ENCODE peak calls at places on chromosome 9, in four cellular contexts. F is D721Med, U is heart left ventricle, K is endothelial cell. E is an unnamed sample.

GRCh38 chr9:100150209-100150608 is 51.2 kb downstream of the INVS start:
- DNase-seq in F (no peak), U (no peak), K (no peak), E (no peak)

GRCh38 chr9:131707677-131708612 is 31.9 kb downstream of the RAPGEF1 start:
- DNase-seq in F (no peak), U (peak; percentile 58), K (no peak), E (peak; percentile 23)

GRCh38 chr9:85212209-85212608 is 529.5 kb downstream of the AGTPBP1 start:
- DNase-seq in K (no peak), U (no peak), F (no peak), E (no peak)

GRCh38 chr9:87063883-87064282 is 116.6 kb upstream of the GAS1 start:
- DNase-seq in U (no peak), F (no peak), K (no peak), E (no peak)

GRCh38 chr9:112061152-112061740 is 113.9 kb downstream of the SUSD1 start:
- DNase-seq in F (no peak), K (no peak), U (peak; percentile 68), E (peak; percentile 65)

GRCh38 chr9:22102347-22103053 is 93.4 kb upstream of the CDKN2B start:
- DNase-seq in K (no peak), U (no peak), F (no peak), E (no peak)

GRCh38 chr9:127397722-127398647 is 1.0 kb downstream of the SLC2A8 start:
- DNase-seq in K (peak; percentile 41), U (peak; percentile 60), F (no peak), E (peak; percentile 36)

GRCh38 chr9:93976973-93977372 is 21.8 kb upstream of the BARX1 start:
- DNase-seq in U (no peak), K (no peak), F (no peak), E (no peak)

GRCh38 chr9:95772320-95773060 is 103.0 kb upstream of the ERCC6L2 start:
- DNase-seq in U (peak; percentile 40), F (no peak), K (peak; percentile 21), E (peak; percentile 42)

GRCh38 chr9:93447642-93448041 is 3.8 kb upstream of the FAM120A start:
- DNase-seq in K (no peak), F (no peak), U (no peak), E (no peak)

GRCh38 chr9:127278372-127278771 is 13.8 kb downstream of the GARNL3 start:
- DNase-seq in U (no peak), K (no peak), F (no peak), E (no peak)

GRCh38 chr9:13568446-13568845 is 289.0 kb upstream of the MPDZ start:
- DNase-seq in U (peak; percentile 28), F (no peak), K (peak; percentile 12), E (no peak)

GRCh38 chr9:127035948-127036347 is 86.5 kb downstream of the ANGPTL2 start:
- DNase-seq in F (no peak), U (peak; percentile 60), K (no peak), E (no peak)

GRCh38 chr9:81465468-81466002 is 223.8 kb downstream of the TLE1 start:
- DNase-seq in U (no peak), F (no peak), K (no peak), E (no peak)

GRCh38 chr9:13750061-13750460 is 470.6 kb upstream of the MPDZ start:
- DNase-seq in K (no peak), F (no peak), U (no peak), E (no peak)

GRCh38 chr9:136443687-136444086 is 4.0 kb upstream of the INPP5E start:
- DNase-seq in K (no peak), F (no peak), U (no peak), E (no peak)

GRCh38 chr9:136444102-136444501 is 4.5 kb upstream of the INPP5E start:
- DNase-seq in K (no peak), F (no peak), U (no peak), E (no peak)

GRCh38 chr9:136441681-136442245 is 2.1 kb upstream of the INPP5E start:
- DNase-seq in F (no peak), K (no peak), U (no peak), E (no peak)

GRCh38 chr9:136442330-136442729 is 2.7 kb upstream of the INPP5E start:
- DNase-seq in K (no peak), U (no peak), F (no peak), E (no peak)

GRCh38 chr9:136443087-136443486 is 3.4 kb upstream of the INPP5E start:
- DNase-seq in U (no peak), K (no peak), F (no peak), E (no peak)
- TF ChIP-seq CTCF in U (no peak), K (no peak), F (no peak), E (no peak)

GRCh38 chr9:123104807-123105206 is 71.3 kb downstream of the GPR21 start:
- DNase-seq in U (no peak), K (no peak), F (no peak), E (no peak)

GRCh38 chr9:123107639-123108285 is 74.3 kb downstream of the GPR21 start:
- DNase-seq in F (no peak), K (no peak), U (no peak), E (no peak)

GRCh38 chr9:123102380-123103113 is 69.1 kb downstream of the GPR21 start:
- DNase-seq in K (no peak), F (no peak), U (no peak), E (no peak)

GRCh38 chr9:123108976-123109375 is 75.5 kb downstream of the GPR21 start:
- DNase-seq in F (no peak), K (no peak), U (no peak), E (no peak)

DNA sequence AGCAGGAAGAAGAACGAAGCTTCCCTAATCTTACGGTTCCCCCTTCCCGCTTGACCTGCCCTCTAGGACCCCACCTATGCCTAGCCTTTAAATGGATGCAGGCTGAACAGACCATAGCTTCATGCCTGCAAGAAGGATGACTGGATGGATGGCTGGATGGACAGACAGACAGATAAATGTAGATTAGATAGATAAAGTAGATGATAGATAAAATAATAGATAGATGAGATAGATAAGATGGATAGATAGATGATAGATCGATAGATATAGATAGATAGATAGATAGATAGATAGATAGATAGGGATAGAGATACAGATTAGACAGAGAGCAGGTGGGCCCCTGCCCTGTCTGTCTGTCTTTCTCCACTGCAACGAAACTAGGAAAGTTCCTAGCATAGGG is 72.0 kb downstream of the GPR21 start:
- DNase-seq in F (no peak), U (no peak), K (no peak), E (no peak)
- TF ChIP-seq CTCF in F (no peak), U (no peak), K (no peak), E (no peak)

GRCh38 chr9:70120834-70121510 is 77.3 kb downstream of the MAMDC2 start:
- DNase-seq in F (no peak), U (peak; percentile 28), K (no peak), E (no peak)
- TF ChIP-seq CTCF in F (peak; percentile 18), U (peak; percentile 27), K (no peak), E (no peak)

DNA sequence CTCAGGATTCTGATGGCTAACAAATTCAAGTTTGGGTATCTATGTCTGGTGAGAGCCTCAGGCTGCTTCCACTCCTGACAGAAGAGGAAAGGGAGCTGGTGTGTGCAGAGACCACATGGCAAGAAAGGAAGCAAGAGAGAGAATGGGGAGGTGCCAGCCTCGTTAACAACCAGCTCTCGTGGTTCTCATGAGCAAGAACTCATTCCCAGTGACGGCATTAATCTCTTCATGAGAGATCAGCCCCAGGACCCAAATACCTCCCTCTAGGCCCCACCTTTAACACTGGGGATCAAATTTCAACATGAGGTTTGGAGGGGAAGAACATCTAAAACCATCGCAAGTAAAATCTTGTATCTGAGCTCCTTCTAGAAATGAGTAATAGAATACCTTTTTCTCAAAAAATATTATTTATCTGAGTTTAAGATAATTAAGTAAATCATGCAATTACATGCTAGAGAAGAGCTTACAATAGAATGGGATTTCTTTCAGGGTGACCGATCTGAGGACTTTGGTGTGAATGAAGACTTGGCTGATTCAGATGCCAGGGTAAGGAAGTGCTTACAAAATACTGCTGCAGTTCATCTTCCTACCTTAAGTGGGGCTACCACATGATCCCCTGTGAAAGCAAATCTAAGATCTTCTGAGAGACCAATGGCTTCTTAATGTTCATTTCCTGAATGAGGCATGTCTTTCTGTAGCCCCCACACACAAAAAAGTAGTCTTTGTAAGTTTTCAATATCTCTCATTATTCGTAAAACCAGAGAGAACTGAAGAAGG is 11.5 kb downstream of the ANXA1 start:
- DNase-seq in K (no peak), U (no peak), F (no peak), E (peak; percentile 12)
- TF ChIP-seq CTCF in K (no peak), U (no peak), F (no peak), E (no peak)

DNA sequence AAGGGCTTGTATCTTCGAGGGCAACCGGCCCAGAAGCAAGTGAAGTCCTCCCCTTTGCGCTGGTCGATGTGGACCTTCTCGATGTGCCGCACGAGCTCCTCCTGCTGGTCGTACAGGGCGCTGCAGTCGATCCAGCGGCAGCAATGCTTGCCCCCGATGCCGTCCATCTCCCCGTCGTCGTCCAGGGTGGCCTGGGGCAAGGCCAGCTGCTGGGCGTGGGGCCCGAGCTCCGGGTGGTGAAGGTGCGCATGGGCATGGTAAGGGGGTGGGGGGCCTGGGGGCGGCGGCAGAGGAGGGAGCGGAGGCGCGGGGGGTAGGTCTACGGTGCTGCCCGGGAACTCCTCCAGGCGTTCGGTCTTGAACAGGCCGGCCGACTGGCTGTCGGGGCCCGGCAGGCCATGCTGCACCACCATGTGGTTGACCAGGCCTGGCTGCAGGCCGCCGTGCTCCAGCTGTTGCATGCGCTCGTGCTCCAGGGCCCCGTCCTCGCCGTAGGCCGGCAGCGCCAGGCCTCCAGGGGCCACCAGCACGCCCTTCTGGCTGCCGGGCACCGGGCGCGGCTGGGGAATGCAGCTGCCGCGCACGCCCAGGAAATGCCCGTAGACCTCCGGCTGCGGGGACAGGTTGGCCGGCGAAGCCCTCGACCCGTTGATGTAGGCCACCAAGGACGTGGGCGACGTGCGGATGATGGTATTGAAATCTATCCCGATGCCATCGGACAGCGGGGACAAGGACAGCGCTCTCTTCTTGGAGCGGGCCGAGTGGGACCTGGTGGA is 181.8 kb downstream of the GLIS3 start:
- DNase-seq in U (no peak), F (no peak), K (peak; percentile 23), E (peak; percentile 54)
- TF ChIP-seq CTCF in U (peak; percentile 34), F (peak; percentile 59), K (peak; percentile 51), E (peak; percentile 54)

DNA sequence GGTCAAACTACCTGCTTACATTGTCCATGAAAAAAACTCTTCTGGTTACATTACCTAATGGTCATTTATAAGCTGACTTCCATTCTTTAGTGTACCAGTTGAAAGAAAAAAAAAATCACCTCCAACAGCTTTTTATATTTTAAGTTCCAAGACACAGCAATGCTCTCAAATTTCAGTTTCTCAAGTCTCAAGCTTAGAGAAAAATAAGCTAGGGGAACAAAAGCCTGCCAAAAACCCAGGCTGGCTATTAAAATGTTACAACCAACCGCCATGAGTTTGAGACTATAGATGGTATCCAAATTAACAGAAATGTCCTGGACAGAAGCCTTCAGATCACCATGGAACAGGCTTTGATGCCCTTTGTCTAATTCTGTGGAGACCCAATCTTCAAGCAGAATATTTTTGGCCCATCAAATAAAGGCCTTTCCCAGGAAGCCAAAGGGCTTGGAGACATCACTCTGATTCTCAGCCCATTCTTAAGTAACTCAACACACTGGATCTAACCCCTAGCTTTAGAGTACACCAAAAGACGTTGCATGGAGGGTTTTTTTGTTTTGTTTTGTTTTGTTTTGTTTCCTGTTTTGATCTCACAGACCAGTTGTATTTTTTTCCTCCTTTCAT is 343.7 kb downstream of the GLIS3 start:
- DNase-seq in F (no peak), K (no peak), U (no peak), E (no peak)
- TF ChIP-seq CTCF in F (no peak), K (no peak), U (no peak), E (no peak)

GRCh38 chr9:109765278-109765677 is 14.7 kb upstream of the PALM2AKAP2 start:
- DNase-seq in U (no peak), F (no peak), K (no peak), E (no peak)
- TF ChIP-seq CTCF in U (no peak), F (no peak), K (no peak), E (no peak)

GRCh38 chr9:78239506-78239905 is 3.6 kb downstream of the CEP78 start:
- DNase-seq in K (no peak), U (no peak), F (no peak), E (no peak)
- TF ChIP-seq CTCF in K (no peak), U (no peak), F (no peak), E (no peak)